ENCODE peak calls at places on chromosomes 2 and 18, in nine cellular contexts. Q is spleen; K is CD8-positive, alpha-beta T cell; E is gastrocnemius medialis; B is endodermal cell; W is CD4-positive, CD25-positive, alpha-beta regulatory T cell; L is colonic mucosa; F is CD8-positive, alpha-beta memory T cell; R is aorta. A is an unnamed sample.

GRCh38 chr2:86015006-86015405 is 90.7 kb downstream of the POLR1A start:
- DNase-seq in Q (peak; percentile 57), K (no peak), E (no peak), B (no peak), W (no peak), L (no peak), F (no peak), R (no peak), A (no peak)

GRCh38 chr2:37590119-37590571 is 81.3 kb downstream of the CDC42EP3 start:
- DNase-seq in Q (no peak), K (no peak), E (peak; percentile 80), B (no peak), W (no peak), L (no peak), F (no peak), R (no peak), A (no peak)

GRCh38 chr2:126836761-126837679 is 61.7 kb upstream of the TEX51 start:
- DNase-seq in Q (peak; percentile 68), K (no peak), E (no peak), B (peak; percentile 41), W (no peak), L (no peak), F (no peak), R (no peak), A (peak; percentile 74)

GRCh38 chr2:105929506-105929905 is 184.8 kb downstream of the NCK2 start:
- DNase-seq in Q (no peak), K (peak; percentile 53), E (no peak), B (peak; percentile 5), W (no peak), L (no peak), F (peak; percentile 69), R (no peak), A (no peak)

GRCh38 chr2:80459028-80459427 is 154.5 kb upstream of the LRRTM1 start:
- DNase-seq in Q (no peak), K (no peak), E (no peak), B (no peak), W (no peak), L (no peak), F (no peak), R (no peak), A (no peak)

GRCh38 chr2:160753960-160754359 is 260.4 kb upstream of the RBMS1 start:
- DNase-seq in Q (no peak), K (no peak), E (no peak), B (no peak), W (no peak), L (no peak), F (no peak), R (no peak), A (no peak)

GRCh38 chr18:70086085-70086484 is 119.4 kb downstream of the RTTN start:
- DNase-seq in Q (no peak), K (no peak), E (no peak), B (no peak), W (no peak), L (no peak), F (no peak), R (no peak), A (no peak)

GRCh38 chr2:20514596-20515269 is 67.9 kb downstream of the RHOB start:
- DNase-seq in Q (peak; percentile 43), K (no peak), E (no peak), B (no peak), W (no peak), L (no peak), F (no peak), R (peak; percentile 81), A (no peak)

GRCh38 chr18:2223859-2224258 is 347.4 kb downstream of the METTL4 start:
- DNase-seq in Q (no peak), K (no peak), E (no peak), B (peak; percentile 71), W (no peak), L (peak; percentile 51), F (no peak), R (no peak), A (no peak)

GRCh38 chr2:237222178-237222577 is 136.5 kb downstream of the COPS8 start:
- DNase-seq in Q (no peak), K (no peak), E (no peak), B (no peak), W (no peak), L (no peak), F (no peak), R (no peak), A (no peak)

GRCh38 chr2:119126650-119127049 is 31.9 kb downstream of the C1QL2 start:
- DNase-seq in Q (no peak), K (peak; percentile 26), E (no peak), B (peak; percentile 96), W (no peak), L (peak; percentile 32), F (no peak), R (no peak), A (no peak)

GRCh38 chr18:57410749-57411148 is 24.4 kb upstream of the ONECUT2 start:
- DNase-seq in Q (no peak), K (no peak), E (no peak), B (no peak), W (no peak), L (no peak), F (no peak), R (no peak), A (no peak)

GRCh38 chr2:238260879-238261278 is 21.0 kb upstream of the HES6 start:
- DNase-seq in Q (no peak), K (no peak), E (no peak), B (no peak), W (no peak), L (no peak), F (no peak), R (peak; percentile 44), A (no peak)

GRCh38 chr2:230496891-230497290 is 80.9 kb downstream of the SP100 start:
- DNase-seq in Q (no peak), K (no peak), E (no peak), B (no peak), W (no peak), L (no peak), F (no peak), R (no peak), A (no peak)

GRCh38 chr18:75898666-75899065 is 471.2 kb upstream of the SMIM21 start:
- DNase-seq in Q (no peak), K (no peak), E (no peak), B (no peak), W (no peak), L (no peak), F (no peak), R (no peak), A (no peak)

GRCh38 chr2:226172314-226172713 is 627.3 kb downstream of the IRS1 start:
- DNase-seq in Q (no peak), K (no peak), E (no peak), B (no peak), W (no peak), L (no peak), F (no peak), R (no peak), A (no peak)

DNA sequence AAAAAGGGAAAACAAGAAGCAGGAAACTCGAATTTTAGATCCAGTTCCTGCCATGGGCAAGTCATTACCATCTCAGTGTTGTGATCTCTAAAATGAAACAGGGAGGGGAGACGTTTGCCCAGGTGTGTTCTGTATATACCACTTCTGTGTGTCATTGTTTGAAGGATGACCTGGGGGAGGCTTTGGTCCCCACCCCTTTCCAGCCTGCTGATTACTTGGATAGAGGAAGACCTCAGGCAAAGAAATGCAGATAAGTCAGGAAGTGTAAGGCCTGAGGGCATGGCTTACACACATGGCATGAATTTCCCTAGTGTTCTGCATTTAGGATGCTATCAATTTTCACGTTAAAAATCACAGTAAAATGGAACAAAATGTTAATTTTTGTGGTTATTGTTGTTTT is 205.3 kb upstream of the CXCR4 start:
- DNase-seq in Q (no peak), K (no peak), E (no peak), B (no peak), W (no peak), L (no peak), F (no peak), R (no peak), A (no peak)
- H3K27me3 ChIP-seq in Q (no peaks in the 10 kb centered on the region), K (no peaks in the 10 kb centered on the region), E (no peaks in the 10 kb centered on the region), B (no peaks in the 10 kb centered on the region), W (no peaks in the 10 kb centered on the region), L (no peaks in the 10 kb centered on the region), F (no peaks in the 10 kb centered on the region), R (no peaks in the 10 kb centered on the region), A (no peaks in the 10 kb centered on the region)

GRCh38 chr2:33420726-33421125 is 55.7 kb upstream of the RASGRP3 start:
- DNase-seq in Q (no peak), K (no peak), E (no peak), B (no peak), W (no peak), L (no peak), F (no peak), R (no peak), A (no peak)
- H3K27me3 ChIP-seq in Q (no peaks in the 10 kb centered on the region), K (no peaks in the 10 kb centered on the region), E (no peaks in the 10 kb centered on the region), B (peaks cover 7% of the 10 kb centered on the region), W (no peaks in the 10 kb centered on the region), L (no peaks in the 10 kb centered on the region), F (no peaks in the 10 kb centered on the region), R (no peaks in the 10 kb centered on the region), A (no peaks in the 10 kb centered on the region)

GRCh38 chr2:53515435-53516332 is 251.9 kb upstream of the CHAC2 start:
- DNase-seq in Q (no peak), K (no peak), E (no peak), B (peak; percentile 66), W (no peak), L (no peak), F (no peak), R (no peak), A (no peak)

GRCh38 chr2:53511549-53511948 is 256.1 kb upstream of the CHAC2 start:
- DNase-seq in Q (no peak), K (no peak), E (no peak), B (no peak), W (no peak), L (no peak), F (no peak), R (no peak), A (peak; percentile 22)

GRCh38 chr2:53512071-53512841 is 255.3 kb upstream of the CHAC2 start:
- DNase-seq in Q (no peak), K (no peak), E (no peak), B (no peak), W (no peak), L (no peak), F (no peak), R (no peak), A (peak; percentile 65)

GRCh38 chr2:53509827-53510785 is 257.5 kb upstream of the CHAC2 start:
- DNase-seq in Q (no peak), K (no peak), E (no peak), B (peak; percentile 66), W (no peak), L (no peak), F (no peak), R (no peak), A (peak; percentile 49)

GRCh38 chr2:53513167-53513666 is 254.4 kb upstream of the CHAC2 start:
- DNase-seq in Q (no peak), K (no peak), E (no peak), B (no peak), W (no peak), L (no peak), F (no peak), R (no peak), A (no peak)
- H3K27me3 ChIP-seq in Q (no peaks in the 10 kb centered on the region), K (no peaks in the 10 kb centered on the region), E (no peaks in the 10 kb centered on the region), B (no peaks in the 10 kb centered on the region), W (no peaks in the 10 kb centered on the region), L (no peaks in the 10 kb centered on the region), F (no peaks in the 10 kb centered on the region), R (no peaks in the 10 kb centered on the region), A (no peaks in the 10 kb centered on the region)

DNA sequence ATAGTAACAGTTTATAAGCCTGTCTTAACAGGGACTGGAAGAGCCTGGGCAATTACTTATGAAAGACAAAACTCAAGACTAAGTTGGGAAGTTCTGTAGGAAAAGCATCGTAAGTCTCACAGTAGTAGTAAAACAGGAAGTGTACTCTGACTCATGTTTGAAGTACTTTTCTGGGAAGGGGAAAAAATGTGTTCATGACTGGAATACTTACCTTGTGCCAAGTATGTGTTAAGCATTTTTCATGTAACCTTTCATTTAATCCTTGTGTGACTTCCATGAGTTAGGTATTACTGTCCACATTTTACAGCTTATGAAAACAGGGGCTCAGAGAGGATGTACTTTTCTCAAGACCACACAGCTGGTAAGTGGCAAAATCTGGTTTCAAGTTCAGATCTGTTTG is 13.7 kb upstream of the SKOR2 start:
- DNase-seq in Q (no peak), K (no peak), E (no peak), B (no peak), W (no peak), L (no peak), F (no peak), R (no peak), A (no peak)
- H3K27me3 ChIP-seq in Q (peaks cover 37% of the 10 kb centered on the region), K (peaks cover 2% of the 10 kb centered on the region), E (peaks cover 55% of the 10 kb centered on the region), B (peaks cover 84% of the 10 kb centered on the region), W (peaks cover 23% of the 10 kb centered on the region), L (peaks cover 41% of the 10 kb centered on the region), F (peaks cover 9% of the 10 kb centered on the region), R (no peaks in the 10 kb centered on the region), A (peaks cover 9% of the 10 kb centered on the region)